ENCODE peak calls at places on chromosomes 4 and X, in ten cellular contexts. Z, C, X, A, Y, S, N, E, U and F are unnamed samples.

GRCh38 chr4:2651998-2652397 is 104.1 kb downstream of the TNIP2 start:
- DNase-seq in N (no peak), Y (no peak), Z (no peak), A (no peak), C (no peak), S (peak; percentile 6), X (no peak), E (no peak), U (no peak), F (no peak)

GRCh38 chrX:55486736-55487135 is 2.9 kb downstream of the USP51 start:
- DNase-seq in A (no peak), C (no peak), Z (no peak), E (no peak), S (no peak), N (no peak), U (no peak), Y (peak; percentile 20), X (no peak), F (no peak)

GRCh38 chr4:123896446-123897071 is 500.0 kb downstream of the SPRY1 start:
- DNase-seq in C (no peak), X (peak; percentile 56), N (no peak), A (peak; percentile 82), U (no peak), E (no peak), Y (peak; percentile 67), S (no peak), Z (no peak), F (no peak)

GRCh38 chr4:74932832-74933561 is at the start of gene PARM1:
- DNase-seq in Z (peak; percentile 61), U (peak; percentile 95), N (peak; percentile 75), C (peak; percentile 97), X (peak; percentile 75), Y (peak; percentile 80), A (peak; percentile 72), S (peak; percentile 96), E (peak; percentile 2), F (peak; percentile 25)

GRCh38 chr4:143375326-143376073 is 38.8 kb downstream of the GAB1 start:
- DNase-seq in A (peak; percentile 41), N (no peak), E (no peak), X (peak; percentile 38), Y (peak; percentile 51), C (no peak), Z (no peak), S (no peak), U (no peak), F (no peak)

GRCh38 chr4:131540256-131540655 is 1608.8 kb upstream of the PCDH10 start:
- DNase-seq in A (no peak), S (no peak), E (no peak), Y (no peak), N (no peak), U (no peak), Z (no peak), C (no peak), X (no peak), F (no peak)

GRCh38 chr4:100984901-100985300 is 362.4 kb downstream of the PPP3CA start:
- DNase-seq in C (no peak), Z (peak; percentile 66), N (no peak), U (no peak), S (no peak), X (peak; percentile 83), E (peak; percentile 90), Y (peak; percentile 80), A (peak; percentile 68), F (no peak)

GRCh38 chr4:137156054-137156453 is 376.2 kb downstream of the PCDH18 start:
- DNase-seq in A (peak; percentile 56), Y (peak; percentile 83), S (no peak), Z (peak; percentile 69), U (no peak), C (no peak), E (peak; percentile 92), N (no peak), X (peak; percentile 91), F (peak; percentile 86)

GRCh38 chr4:13081830-13082229 is 402.3 kb downstream of the RAB28 start:
- DNase-seq in C (no peak), U (no peak), E (no peak), A (no peak), X (no peak), Y (no peak), N (no peak), Z (no peak), S (no peak), F (no peak)

GRCh38 chrX:85114776-85115175 is 111.1 kb downstream of the APOOL start:
- DNase-seq in S (no peak), E (no peak), C (no peak), X (no peak), Y (no peak), Z (no peak), U (no peak), A (no peak), N (no peak), F (no peak)

GRCh38 chr4:140252144-140252741 is 98.3 kb upstream of the MAML3 start:
- DNase-seq in C (no peak), S (peak; percentile 69), A (no peak), Y (no peak), U (peak; percentile 39), N (no peak), Z (no peak), E (no peak), X (no peak), F (no peak)

GRCh38 chrX:21972721-21973120 is 32.2 kb downstream of the SMS start:
- DNase-seq in U (no peak), Y (peak; percentile 89), A (peak; percentile 77), E (no peak), C (no peak), Z (peak; percentile 83), N (no peak), S (no peak), X (peak; percentile 55), F (no peak)

GRCh38 chr4:45350438-45350837 is 624.1 kb upstream of the GNPDA2 start:
- DNase-seq in S (no peak), C (no peak), Y (peak; percentile 8), E (no peak), A (peak; percentile 43), Z (no peak), X (peak; percentile 48), N (no peak), U (no peak), F (no peak)

GRCh38 chr4:107693132-107693531 is 26.9 kb downstream of the PAPSS1 start:
- DNase-seq in Z (no peak), X (no peak), E (no peak), Y (peak; percentile 12), S (no peak), N (no peak), U (no peak), A (peak; percentile 61), C (no peak), F (no peak)

DNA sequence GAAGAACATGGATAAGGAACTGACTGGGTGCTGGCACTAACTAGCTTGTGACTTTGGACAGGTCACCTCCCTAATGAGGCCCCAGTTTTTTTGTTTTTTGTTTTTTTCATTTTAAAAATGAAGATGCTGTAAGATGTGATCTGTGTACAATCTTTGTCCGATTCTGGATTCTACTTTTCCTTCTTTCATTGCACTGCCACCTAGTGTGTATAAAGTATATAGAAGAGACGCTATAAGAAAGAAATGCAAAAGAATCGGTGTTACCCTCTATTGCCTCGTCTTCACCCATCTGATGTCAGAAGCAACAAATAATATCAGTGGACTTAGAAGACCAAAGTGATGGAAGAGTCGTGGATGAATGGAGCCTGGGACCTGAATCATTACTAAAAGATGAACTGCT is 58.6 kb upstream of the P2RY10 start:
- DNase-seq in U (no peak), C (no peak), Z (no peak), N (no peak), S (no peak), E (no peak), X (peak; percentile 16), A (peak; percentile 11), Y (peak; percentile 13), F (no peak)
- TF ChIP-seq CTCF in U (peak; percentile 36), C (no peak), Z (peak; percentile 31), N (no peak), S (peak; percentile 23), E (peak; percentile 27), X (peak; percentile 42), A (peak; percentile 26), Y (peak; percentile 18), F (peak; percentile 40)

GRCh38 chr4:111633663-111634266 is 511.5 kb upstream of the FAM241A start:
- DNase-seq in U (no peak), Z (no peak), X (no peak), Y (no peak), N (no peak), E (no peak), C (no peak), A (no peak), S (no peak), F (no peak)

GRCh38 chr4:111631157-111631999 is 513.9 kb upstream of the FAM241A start:
- DNase-seq in C (no peak), S (no peak), N (no peak), Y (peak; percentile 44), Z (peak; percentile 37), A (peak; percentile 37), X (peak; percentile 38), U (no peak), E (no peak), F (no peak)

GRCh38 chr4:111628437-111628836 is 516.8 kb upstream of the FAM241A start:
- DNase-seq in X (no peak), Y (no peak), E (no peak), C (peak; percentile 22), A (no peak), N (no peak), U (no peak), S (no peak), Z (no peak), F (no peak)

GRCh38 chr4:111632752-111633151 is 512.5 kb upstream of the FAM241A start:
- DNase-seq in C (no peak), A (peak; percentile 46), Z (peak; percentile 53), U (no peak), X (peak; percentile 76), S (no peak), E (no peak), N (no peak), Y (peak; percentile 68), F (no peak)

DNA sequence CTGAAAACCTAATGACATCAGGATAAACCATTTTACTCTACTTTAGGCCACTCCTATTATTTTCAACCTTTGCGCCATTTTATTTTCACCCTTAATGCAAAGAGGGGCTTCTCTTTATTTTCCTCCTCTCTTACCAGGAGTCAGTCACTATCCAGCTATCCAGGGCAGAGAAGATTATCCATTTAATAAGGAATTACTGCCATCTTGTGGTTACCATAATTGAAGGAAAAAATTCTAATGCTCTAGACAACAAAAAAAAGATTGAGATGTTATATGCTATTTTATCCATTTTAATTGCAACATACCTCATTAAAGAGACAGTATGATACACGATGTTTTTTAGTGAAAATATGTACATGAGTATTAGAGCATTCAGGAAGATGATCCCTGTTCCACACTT is 514.5 kb upstream of the FAM241A start:
- DNase-seq in Y (peak; percentile 59), C (no peak), U (no peak), N (no peak), S (no peak), Z (peak; percentile 42), X (peak; percentile 54), E (no peak), A (peak; percentile 51), F (no peak)
- TF ChIP-seq CTCF in Y (peak; percentile 37), C (no peak), U (peak; percentile 7), N (peak; percentile 27), S (peak; percentile 15), Z (peak; percentile 68), X (peak; percentile 49), E (peak; percentile 46), A (peak; percentile 45), F (peak; percentile 38)

GRCh38 chr4:84451546-84451945 is 47.5 kb downstream of the NKX6-1 start:
- DNase-seq in X (peak; percentile 27), Y (peak; percentile 9), S (no peak), A (peak; percentile 12), N (no peak), C (no peak), Z (no peak), U (no peak), E (no peak), F (no peak)
- TF ChIP-seq CTCF in X (peak; percentile 62), Y (peak; percentile 50), S (peak; percentile 27), A (peak; percentile 52), N (peak; percentile 28), C (no peak), Z (peak; percentile 30), U (no peak), E (peak; percentile 44), F (peak; percentile 28)

GRCh38 chrX:140034916-140035315 is 69.6 kb upstream of the CXorf66 start:
- DNase-seq in Y (no peak), U (no peak), N (peak; percentile 2), E (no peak), Z (no peak), C (no peak), X (no peak), A (peak; percentile 0), S (no peak), F (no peak)
- TF ChIP-seq CTCF in Y (no peak), U (no peak), N (no peak), E (peak; percentile 15), Z (peak; percentile 28), C (no peak), X (peak; percentile 8), A (peak; percentile 22), S (no peak), F (no peak)